ENCODE peak calls at places on chromosomes 13 and 19, in six cellular contexts. One of them, this sample, is unnamed.

GRCh38 chr13:31631716-31632115 is 107.6 kb upstream of the RXFP2 start:
- DNase-seq in tibial nerve: no peak
- DNase-seq in fibroblast of mammary gland: no peak
- DNase-seq in AG04450: no peak
- DNase-seq in fibroblast of the aortic adventitia: no peak
- DNase-seq in lower lobe of right lung: no peak
- DNase-seq in this sample: no peak

GRCh38 chr13:51663980-51664957 is 80.0 kb downstream of the WDFY2 start:
- DNase-seq in lower lobe of right lung: no peak
- DNase-seq in tibial nerve: no peak
- DNase-seq in fibroblast of the aortic adventitia: peak; percentile 63
- DNase-seq in AG04450: no peak
- DNase-seq in fibroblast of mammary gland: no peak
- DNase-seq in this sample: no peak

GRCh38 chr19:7986321-7987083 is 18.9 kb downstream of the ELAVL1 start:
- DNase-seq in tibial nerve: no peak
- DNase-seq in fibroblast of the aortic adventitia: peak; percentile 37
- DNase-seq in AG04450: peak; percentile 34
- DNase-seq in lower lobe of right lung: peak; percentile 10
- DNase-seq in fibroblast of mammary gland: peak; percentile 76
- DNase-seq in this sample: no peak

GRCh38 chr19:29884466-29884865 is 57.6 kb upstream of the URI1 start:
- DNase-seq in tibial nerve: no peak
- DNase-seq in fibroblast of the aortic adventitia: no peak
- DNase-seq in AG04450: no peak
- DNase-seq in fibroblast of mammary gland: no peak
- DNase-seq in lower lobe of right lung: no peak
- DNase-seq in this sample: no peak

GRCh38 chr13:99614465-99614885 is 113.2 kb downstream of the TM9SF2 start:
- DNase-seq in fibroblast of mammary gland: no peak
- DNase-seq in lower lobe of right lung: no peak
- DNase-seq in AG04450: no peak
- DNase-seq in fibroblast of the aortic adventitia: peak; percentile 5
- DNase-seq in tibial nerve: no peak
- DNase-seq in this sample: no peak

GRCh38 chr13:67390462-67391093 is 160.4 kb upstream of the PCDH9 start:
- DNase-seq in AG04450: no peak
- DNase-seq in fibroblast of the aortic adventitia: peak; percentile 4
- DNase-seq in tibial nerve: no peak
- DNase-seq in fibroblast of mammary gland: peak; percentile 88
- DNase-seq in lower lobe of right lung: no peak
- DNase-seq in this sample: no peak

GRCh38 chr13:97189943-97190342 is 32.2 kb upstream of the MBNL2 start:
- DNase-seq in AG04450: no peak
- DNase-seq in tibial nerve: no peak
- DNase-seq in fibroblast of mammary gland: no peak
- DNase-seq in lower lobe of right lung: no peak
- DNase-seq in fibroblast of the aortic adventitia: no peak
- DNase-seq in this sample: no peak

GRCh38 chr19:35076026-35076370 is 34.5 kb downstream of the HPN start:
- DNase-seq in AG04450: no peak
- DNase-seq in lower lobe of right lung: peak; percentile 24
- DNase-seq in fibroblast of the aortic adventitia: no peak
- DNase-seq in tibial nerve: no peak
- DNase-seq in fibroblast of mammary gland: no peak
- DNase-seq in this sample: no peak

GRCh38 chr19:11373166-11373884 is 1.1 kb upstream of the SWSAP1 start:
- DNase-seq in fibroblast of mammary gland: no peak
- DNase-seq in lower lobe of right lung: no peak
- DNase-seq in fibroblast of the aortic adventitia: peak; percentile 22
- DNase-seq in AG04450: no peak
- DNase-seq in tibial nerve: no peak
- DNase-seq in this sample: peak; percentile 86

GRCh38 chr13:75010941-75011340 is 471.0 kb downstream of the TBC1D4 start:
- DNase-seq in tibial nerve: no peak
- DNase-seq in AG04450: no peak
- DNase-seq in fibroblast of the aortic adventitia: no peak
- DNase-seq in lower lobe of right lung: no peak
- DNase-seq in fibroblast of mammary gland: no peak
- DNase-seq in this sample: no peak

GRCh38 chr19:58328999-58329398 is 2.2 kb downstream of the ZSCAN22 start:
- DNase-seq in fibroblast of mammary gland: no peak
- DNase-seq in AG04450: no peak
- DNase-seq in tibial nerve: no peak
- DNase-seq in lower lobe of right lung: no peak
- DNase-seq in fibroblast of the aortic adventitia: no peak
- DNase-seq in this sample: peak; percentile 73

GRCh38 chr19:18291590-18292459 is 10.4 kb upstream of the JUND start:
- DNase-seq in AG04450: no peak
- DNase-seq in lower lobe of right lung: peak; percentile 95
- DNase-seq in tibial nerve: peak; percentile 77
- DNase-seq in fibroblast of the aortic adventitia: peak; percentile 77
- DNase-seq in fibroblast of mammary gland: peak; percentile 77
- DNase-seq in this sample: peak; percentile 69

GRCh38 chr19:40671404-40671803 is 19.0 kb downstream of the NUMBL start:
- DNase-seq in fibroblast of mammary gland: no peak
- DNase-seq in tibial nerve: no peak
- DNase-seq in lower lobe of right lung: no peak
- DNase-seq in AG04450: no peak
- DNase-seq in fibroblast of the aortic adventitia: no peak
- DNase-seq in this sample: no peak

GRCh38 chr19:4403005-4403761 is 743 bp downstream of the CHAF1A start:
- DNase-seq in lower lobe of right lung: no peak
- DNase-seq in fibroblast of the aortic adventitia: no peak
- DNase-seq in AG04450: no peak
- DNase-seq in tibial nerve: no peak
- DNase-seq in fibroblast of mammary gland: no peak
- DNase-seq in this sample: no peak

GRCh38 chr13:103810026-103810425 is 743.8 kb upstream of the SLC10A2 start:
- DNase-seq in fibroblast of mammary gland: no peak
- DNase-seq in lower lobe of right lung: no peak
- DNase-seq in fibroblast of the aortic adventitia: no peak
- DNase-seq in AG04450: no peak
- DNase-seq in tibial nerve: no peak
- DNase-seq in this sample: no peak
- TF ChIP-seq CTCF in fibroblast of mammary gland: no peak
- TF ChIP-seq CTCF in lower lobe of right lung: no peak
- TF ChIP-seq CTCF in fibroblast of the aortic adventitia: no peak
- TF ChIP-seq CTCF in AG04450: no peak
- TF ChIP-seq CTCF in tibial nerve: no peak
- TF ChIP-seq CTCF in this sample: no peak

GRCh38 chr13:27261376-27261775 is 9.3 kb upstream of the RASL11A start:
- DNase-seq in AG04450: no peak
- DNase-seq in fibroblast of mammary gland: no peak
- DNase-seq in lower lobe of right lung: no peak
- DNase-seq in tibial nerve: no peak
- DNase-seq in fibroblast of the aortic adventitia: no peak
- DNase-seq in this sample: no peak
- TF ChIP-seq CTCF in AG04450: no peak
- TF ChIP-seq CTCF in fibroblast of mammary gland: no peak
- TF ChIP-seq CTCF in lower lobe of right lung: no peak
- TF ChIP-seq CTCF in tibial nerve: no peak
- TF ChIP-seq CTCF in fibroblast of the aortic adventitia: no peak
- TF ChIP-seq CTCF in this sample: no peak

GRCh38 chr13:93144031-93144430 is 82.6 kb upstream of the GPC6 start:
- DNase-seq in lower lobe of right lung: no peak
- DNase-seq in fibroblast of mammary gland: no peak
- DNase-seq in tibial nerve: no peak
- DNase-seq in AG04450: no peak
- DNase-seq in fibroblast of the aortic adventitia: no peak
- DNase-seq in this sample: no peak
- TF ChIP-seq CTCF in lower lobe of right lung: no peak
- TF ChIP-seq CTCF in fibroblast of mammary gland: no peak
- TF ChIP-seq CTCF in tibial nerve: no peak
- TF ChIP-seq CTCF in AG04450: no peak
- TF ChIP-seq CTCF in fibroblast of the aortic adventitia: no peak
- TF ChIP-seq CTCF in this sample: no peak

GRCh38 chr19:45130888-45131615 is 29.7 kb downstream of the NKPD1 start:
- DNase-seq in AG04450: no peak
- DNase-seq in fibroblast of mammary gland: no peak
- DNase-seq in fibroblast of the aortic adventitia: no peak
- DNase-seq in tibial nerve: no peak
- DNase-seq in lower lobe of right lung: no peak
- DNase-seq in this sample: no peak
- TF ChIP-seq CTCF in AG04450: peak; percentile 34
- TF ChIP-seq CTCF in fibroblast of mammary gland: no peak
- TF ChIP-seq CTCF in fibroblast of the aortic adventitia: no peak
- TF ChIP-seq CTCF in tibial nerve: no peak
- TF ChIP-seq CTCF in lower lobe of right lung: no peak
- TF ChIP-seq CTCF in this sample: no peak

DNA sequence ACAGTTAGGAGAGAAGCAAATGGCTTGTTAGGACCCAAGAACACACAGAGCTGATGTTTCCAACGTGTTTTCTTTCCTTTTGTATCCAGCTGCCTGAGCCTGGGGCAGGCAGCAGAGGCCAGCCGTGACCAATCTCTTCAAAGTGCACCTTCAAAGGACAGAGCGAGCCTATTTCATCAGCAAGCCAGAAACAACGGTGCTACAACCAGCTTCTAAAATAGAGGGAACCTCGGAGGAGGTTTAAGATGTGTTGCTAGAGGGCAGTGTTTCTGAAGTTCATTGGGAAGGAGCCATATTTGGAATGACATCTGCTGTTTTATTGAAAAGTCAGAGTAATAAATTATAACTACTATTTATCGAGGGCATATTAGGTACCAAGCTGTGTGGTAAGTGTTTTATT is 56.2 kb upstream of the RFC3 start:
- DNase-seq in lower lobe of right lung: no peak
- DNase-seq in fibroblast of the aortic adventitia: no peak
- DNase-seq in AG04450: no peak
- DNase-seq in fibroblast of mammary gland: peak; percentile 11
- DNase-seq in tibial nerve: no peak
- DNase-seq in this sample: no peak
- TF ChIP-seq CTCF in lower lobe of right lung: no peak
- TF ChIP-seq CTCF in fibroblast of the aortic adventitia: no peak
- TF ChIP-seq CTCF in AG04450: no peak
- TF ChIP-seq CTCF in fibroblast of mammary gland: peak; percentile 2
- TF ChIP-seq CTCF in tibial nerve: no peak
- TF ChIP-seq CTCF in this sample: no peak

GRCh38 chr13:43388282-43389034 is 365.1 kb downstream of the DNAJC15 start:
- DNase-seq in fibroblast of the aortic adventitia: no peak
- DNase-seq in lower lobe of right lung: no peak
- DNase-seq in tibial nerve: no peak
- DNase-seq in fibroblast of mammary gland: no peak
- DNase-seq in AG04450: no peak
- DNase-seq in this sample: no peak
- TF ChIP-seq CTCF in fibroblast of the aortic adventitia: no peak
- TF ChIP-seq CTCF in lower lobe of right lung: no peak
- TF ChIP-seq CTCF in tibial nerve: no peak
- TF ChIP-seq CTCF in fibroblast of mammary gland: no peak
- TF ChIP-seq CTCF in AG04450: no peak
- TF ChIP-seq CTCF in this sample: no peak

DNA sequence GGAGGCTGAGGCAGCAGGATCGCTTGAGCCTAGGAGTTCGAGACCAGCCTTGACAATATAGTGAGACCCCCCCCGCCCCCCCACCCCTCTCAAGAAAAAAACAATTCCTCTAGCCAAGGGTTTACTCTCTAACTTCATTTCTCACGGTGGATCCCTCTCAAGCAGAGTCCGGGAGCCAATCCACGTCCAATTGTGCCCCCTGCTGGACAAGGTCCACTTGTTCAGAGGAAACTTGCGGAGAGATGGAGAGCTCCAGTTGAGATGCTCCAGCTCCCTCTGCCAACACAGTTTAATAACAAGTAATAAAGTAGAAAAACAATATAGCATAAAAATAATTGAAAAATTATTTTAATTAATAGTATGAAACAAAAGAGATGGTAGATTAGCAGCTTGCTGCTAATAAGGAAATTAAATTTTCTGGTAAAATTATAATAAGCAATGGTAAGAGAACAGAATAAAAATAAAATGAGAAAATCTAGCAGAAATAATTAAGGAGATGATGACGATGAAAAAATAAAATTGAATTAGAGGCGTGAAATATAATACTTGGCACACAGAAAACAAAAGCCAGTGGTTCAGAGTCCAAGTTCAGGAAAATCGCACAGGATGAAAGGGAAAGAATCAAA is 14.5 kb upstream of the SIGLEC14 start:
- DNase-seq in fibroblast of mammary gland: peak; percentile 79
- DNase-seq in AG04450: peak; percentile 33
- DNase-seq in tibial nerve: peak; percentile 85
- DNase-seq in fibroblast of the aortic adventitia: peak; percentile 84
- DNase-seq in lower lobe of right lung: peak; percentile 54
- DNase-seq in this sample: peak; percentile 88
- TF ChIP-seq CTCF in fibroblast of mammary gland: peak; percentile 79
- TF ChIP-seq CTCF in AG04450: peak; percentile 75
- TF ChIP-seq CTCF in tibial nerve: peak; percentile 53
- TF ChIP-seq CTCF in fibroblast of the aortic adventitia: peak; percentile 75
- TF ChIP-seq CTCF in lower lobe of right lung: peak; percentile 54
- TF ChIP-seq CTCF in this sample: peak; percentile 76

GRCh38 chr13:43908156-43909126 is 28.7 kb downstream of the LACC1 start:
- DNase-seq in lower lobe of right lung: no peak
- DNase-seq in fibroblast of mammary gland: peak; percentile 66
- DNase-seq in tibial nerve: peak; percentile 40
- DNase-seq in fibroblast of the aortic adventitia: peak; percentile 69
- DNase-seq in AG04450: peak; percentile 55
- DNase-seq in this sample: no peak
- TF ChIP-seq CTCF in lower lobe of right lung: peak; percentile 52
- TF ChIP-seq CTCF in fibroblast of mammary gland: peak; percentile 55
- TF ChIP-seq CTCF in tibial nerve: peak; percentile 27
- TF ChIP-seq CTCF in fibroblast of the aortic adventitia: peak; percentile 44
- TF ChIP-seq CTCF in AG04450: peak; percentile 57
- TF ChIP-seq CTCF in this sample: peak; percentile 83

DNA sequence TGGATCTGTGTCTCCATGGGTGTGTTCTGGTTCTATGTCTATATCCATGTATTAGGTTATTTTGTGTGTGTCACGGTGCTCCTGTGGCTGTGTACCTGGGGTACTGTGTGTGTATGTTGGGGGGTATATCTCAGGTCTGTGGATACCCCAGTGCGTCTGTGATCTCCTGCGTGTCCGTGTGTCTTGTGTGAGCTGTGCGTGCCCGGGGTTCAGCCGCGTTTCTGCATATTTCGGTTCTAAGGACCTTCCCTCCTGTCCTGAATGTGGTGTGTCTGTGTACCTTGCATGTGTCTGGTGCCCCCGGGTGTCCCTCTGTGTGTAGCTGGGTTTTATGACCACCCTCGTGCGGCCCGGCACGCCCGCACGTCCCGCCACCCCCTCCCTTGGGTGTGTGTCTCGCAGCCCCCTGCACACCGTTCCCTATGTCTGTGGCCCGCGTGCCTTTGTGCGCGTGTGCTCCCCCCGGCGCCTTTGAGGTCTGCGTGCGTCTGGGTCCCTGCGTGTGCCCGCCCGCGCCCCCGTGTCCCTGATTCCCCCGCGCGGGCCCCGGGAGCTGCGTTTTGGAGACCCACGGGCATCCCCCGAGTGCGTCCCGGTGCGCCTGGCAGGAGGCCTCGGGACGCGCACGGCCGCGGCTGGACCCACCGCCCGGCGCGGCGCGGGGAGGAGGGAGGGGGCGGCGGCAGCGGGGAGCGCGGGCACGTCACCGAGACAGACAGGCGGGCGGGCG is 12.3 kb upstream of the NANOS3 start:
- DNase-seq in AG04450: no peak
- DNase-seq in lower lobe of right lung: no peak
- DNase-seq in fibroblast of mammary gland: no peak
- DNase-seq in fibroblast of the aortic adventitia: no peak
- DNase-seq in tibial nerve: no peak
- DNase-seq in this sample: no peak
- TF ChIP-seq CTCF in AG04450: no peak
- TF ChIP-seq CTCF in lower lobe of right lung: no peak
- TF ChIP-seq CTCF in fibroblast of mammary gland: no peak
- TF ChIP-seq CTCF in fibroblast of the aortic adventitia: no peak
- TF ChIP-seq CTCF in tibial nerve: no peak
- TF ChIP-seq CTCF in this sample: no peak

This sample was measured in glutamatergic neuron.